ENCODE peak calls at places on chromosomes 4 and X, in eight cellular contexts. One of them, this sample, is unnamed. For H3K4me1, the result is how much of the 10 kb centered on the place peaks cover.

GRCh38 chrX:6468716-6469115 is 66.2 kb downstream of the VCX3A start:
- DNase-seq in fibroblast of lung: no peak
- DNase-seq in right lobe of liver: no peak
- DNase-seq in right atrium auricular region: no peak
- DNase-seq in upper lobe of left lung: no peak
- DNase-seq in endodermal cell: no peak
- DNase-seq in SJSA1: no peak
- DNase-seq in Panc1: no peak
- DNase-seq in this sample: no peak

GRCh38 chrX:16148896-16149295 is 18.4 kb upstream of the MAGEB17 start:
- DNase-seq in fibroblast of lung: peak
- DNase-seq in right lobe of liver: no peak
- DNase-seq in right atrium auricular region: no peak
- DNase-seq in upper lobe of left lung: no peak
- DNase-seq in endodermal cell: peak
- DNase-seq in SJSA1: no peak
- DNase-seq in Panc1: no peak
- DNase-seq in this sample: no peak

GRCh38 chr4:176469546-176469945 is 149.8 kb downstream of the SPCS3 start:
- DNase-seq in fibroblast of lung: no peak
- DNase-seq in right lobe of liver: no peak
- DNase-seq in right atrium auricular region: no peak
- DNase-seq in upper lobe of left lung: no peak
- DNase-seq in endodermal cell: no peak
- DNase-seq in SJSA1: no peak
- DNase-seq in Panc1: no peak
- DNase-seq in this sample: no peak

GRCh38 chrX:47831788-47832187 is 4.9 kb upstream of the ZNF81 start:
- DNase-seq in fibroblast of lung: peak
- DNase-seq in right lobe of liver: no peak
- DNase-seq in right atrium auricular region: no peak
- DNase-seq in upper lobe of left lung: peak
- DNase-seq in endodermal cell: peak
- DNase-seq in SJSA1: peak
- DNase-seq in Panc1: peak
- DNase-seq in this sample: peak

GRCh38 chr4:150212927-150213326 is 134.7 kb downstream of the DCLK2 start:
- DNase-seq in fibroblast of lung: no peak
- DNase-seq in right lobe of liver: no peak
- DNase-seq in right atrium auricular region: no peak
- DNase-seq in upper lobe of left lung: no peak
- DNase-seq in endodermal cell: no peak
- DNase-seq in SJSA1: no peak
- DNase-seq in Panc1: no peak
- DNase-seq in this sample: no peak

GRCh38 chr4:40058121-40058520 is 1.5 kb downstream of the N4BP2 start:
- DNase-seq in fibroblast of lung: no peak
- DNase-seq in right lobe of liver: no peak
- DNase-seq in right atrium auricular region: no peak
- DNase-seq in upper lobe of left lung: no peak
- DNase-seq in endodermal cell: no peak
- DNase-seq in SJSA1: no peak
- DNase-seq in Panc1: no peak
- DNase-seq in this sample: no peak

GRCh38 chr4:39542633-39543393 is 15.6 kb upstream of the UGDH start:
- DNase-seq in fibroblast of lung: peak
- DNase-seq in right lobe of liver: no peak
- DNase-seq in right atrium auricular region: no peak
- DNase-seq in upper lobe of left lung: no peak
- DNase-seq in endodermal cell: no peak
- DNase-seq in SJSA1: no peak
- DNase-seq in Panc1: no peak
- DNase-seq in this sample: no peak

GRCh38 chr4:72109959-72110497 is 78.2 kb downstream of the NPFFR2 start:
- DNase-seq in fibroblast of lung: no peak
- DNase-seq in right lobe of liver: no peak
- DNase-seq in right atrium auricular region: no peak
- DNase-seq in upper lobe of left lung: no peak
- DNase-seq in endodermal cell: no peak
- DNase-seq in SJSA1: no peak
- DNase-seq in Panc1: no peak
- DNase-seq in this sample: no peak

GRCh38 chr4:104728380-104729122 is 233.9 kb upstream of the CXXC4 start:
- DNase-seq in fibroblast of lung: peak
- DNase-seq in right lobe of liver: no peak
- DNase-seq in right atrium auricular region: no peak
- DNase-seq in upper lobe of left lung: no peak
- DNase-seq in endodermal cell: no peak
- DNase-seq in SJSA1: peak
- DNase-seq in Panc1: peak
- DNase-seq in this sample: no peak

GRCh38 chr4:10098770-10099139 is 17.8 kb downstream of the WDR1 start:
- DNase-seq in fibroblast of lung: peak
- DNase-seq in right lobe of liver: no peak
- DNase-seq in right atrium auricular region: no peak
- DNase-seq in upper lobe of left lung: no peak
- DNase-seq in endodermal cell: no peak
- DNase-seq in SJSA1: no peak
- DNase-seq in Panc1: no peak
- DNase-seq in this sample: no peak

GRCh38 chr4:10100734-10101216 is 15.8 kb downstream of the WDR1 start:
- DNase-seq in fibroblast of lung: no peak
- DNase-seq in right lobe of liver: no peak
- DNase-seq in right atrium auricular region: no peak
- DNase-seq in upper lobe of left lung: peak
- DNase-seq in endodermal cell: no peak
- DNase-seq in SJSA1: no peak
- DNase-seq in Panc1: no peak
- DNase-seq in this sample: peak

GRCh38 chr4:10097906-10098769 is 18.5 kb downstream of the WDR1 start:
- DNase-seq in fibroblast of lung: no peak
- DNase-seq in right lobe of liver: no peak
- DNase-seq in right atrium auricular region: no peak
- DNase-seq in upper lobe of left lung: no peak
- DNase-seq in endodermal cell: no peak
- DNase-seq in SJSA1: no peak
- DNase-seq in Panc1: no peak
- DNase-seq in this sample: no peak

GRCh38 chr4:10101559-10102192 is 14.9 kb downstream of the WDR1 start:
- DNase-seq in fibroblast of lung: no peak
- DNase-seq in right lobe of liver: no peak
- DNase-seq in right atrium auricular region: no peak
- DNase-seq in upper lobe of left lung: no peak
- DNase-seq in endodermal cell: no peak
- DNase-seq in SJSA1: no peak
- DNase-seq in Panc1: no peak
- DNase-seq in this sample: no peak

DNA sequence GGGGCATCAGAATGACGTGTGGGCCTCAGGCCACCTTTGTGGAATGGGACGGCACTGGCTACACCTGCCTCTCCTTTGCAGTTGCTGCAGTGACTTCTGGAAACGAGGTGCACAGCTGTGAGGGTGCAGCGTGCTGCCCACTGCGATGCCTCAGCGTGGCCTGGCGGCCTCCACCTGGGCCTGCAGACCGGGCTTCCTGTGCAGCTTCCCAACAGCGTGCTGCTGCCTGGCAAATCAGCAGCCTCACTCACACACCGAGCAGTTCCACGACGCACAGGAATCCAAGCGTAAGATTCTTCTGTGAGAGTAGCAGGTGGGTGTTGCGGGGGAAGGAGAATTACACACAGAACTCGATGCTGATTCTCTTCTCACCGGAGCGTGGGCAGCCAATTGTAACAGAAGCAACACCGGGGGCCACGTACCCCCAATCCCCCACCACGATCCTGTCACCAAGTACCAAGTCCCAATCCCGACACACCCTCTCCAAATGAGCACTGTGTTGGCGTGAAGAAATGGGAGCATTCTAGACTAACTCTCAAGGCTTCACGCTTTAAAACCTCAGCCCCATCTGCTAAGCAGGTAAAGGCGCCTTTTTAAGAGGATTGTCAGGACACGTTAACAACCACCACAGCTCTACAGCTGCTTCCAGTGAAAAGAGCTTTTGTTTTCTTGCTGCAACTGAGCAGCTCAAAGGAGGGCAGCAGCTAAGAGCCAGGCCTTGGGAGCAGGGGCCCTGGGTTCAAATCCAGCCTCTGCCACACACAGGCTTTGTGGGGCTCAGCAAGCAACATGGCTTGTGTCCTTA is 16.9 kb downstream of the WDR1 start:
- DNase-seq in fibroblast of lung: no peak
- DNase-seq in right lobe of liver: no peak
- DNase-seq in right atrium auricular region: no peak
- DNase-seq in upper lobe of left lung: no peak
- DNase-seq in endodermal cell: no peak
- DNase-seq in SJSA1: no peak
- DNase-seq in Panc1: no peak
- DNase-seq in this sample: no peak
- H3K4me1 ChIP-seq in fibroblast of lung: under half
- H3K4me1 ChIP-seq in right lobe of liver: under half
- H3K4me1 ChIP-seq in right atrium auricular region: half or more
- H3K4me1 ChIP-seq in upper lobe of left lung: under half
- H3K4me1 ChIP-seq in endodermal cell: under half
- H3K4me1 ChIP-seq in SJSA1: under half
- H3K4me1 ChIP-seq in Panc1: under half
- H3K4me1 ChIP-seq in this sample: half or more

GRCh38 chr4:112889619-112890294 is 159.7 kb upstream of the ANK2 start:
- DNase-seq in fibroblast of lung: peak
- DNase-seq in right lobe of liver: no peak
- DNase-seq in right atrium auricular region: no peak
- DNase-seq in upper lobe of left lung: no peak
- DNase-seq in endodermal cell: no peak
- DNase-seq in SJSA1: peak
- DNase-seq in Panc1: no peak
- DNase-seq in this sample: no peak

GRCh38 chr4:112888617-112889016 is 160.8 kb upstream of the ANK2 start:
- DNase-seq in fibroblast of lung: no peak
- DNase-seq in right lobe of liver: no peak
- DNase-seq in right atrium auricular region: no peak
- DNase-seq in upper lobe of left lung: no peak
- DNase-seq in endodermal cell: no peak
- DNase-seq in SJSA1: no peak
- DNase-seq in Panc1: no peak
- DNase-seq in this sample: no peak

GRCh38 chr4:112882286-112882685 is 167.2 kb upstream of the ANK2 start:
- DNase-seq in fibroblast of lung: no peak
- DNase-seq in right lobe of liver: no peak
- DNase-seq in right atrium auricular region: no peak
- DNase-seq in upper lobe of left lung: no peak
- DNase-seq in endodermal cell: no peak
- DNase-seq in SJSA1: no peak
- DNase-seq in Panc1: no peak
- DNase-seq in this sample: no peak

GRCh38 chr4:112889199-112889598 is 160.3 kb upstream of the ANK2 start:
- DNase-seq in fibroblast of lung: no peak
- DNase-seq in right lobe of liver: no peak
- DNase-seq in right atrium auricular region: no peak
- DNase-seq in upper lobe of left lung: no peak
- DNase-seq in endodermal cell: no peak
- DNase-seq in SJSA1: no peak
- DNase-seq in Panc1: no peak
- DNase-seq in this sample: no peak

GRCh38 chr4:112885897-112886296 is 163.6 kb upstream of the ANK2 start:
- DNase-seq in fibroblast of lung: no peak
- DNase-seq in right lobe of liver: no peak
- DNase-seq in right atrium auricular region: no peak
- DNase-seq in upper lobe of left lung: no peak
- DNase-seq in endodermal cell: no peak
- DNase-seq in SJSA1: no peak
- DNase-seq in Panc1: no peak
- DNase-seq in this sample: no peak
- H3K4me1 ChIP-seq in fibroblast of lung: under half
- H3K4me1 ChIP-seq in right lobe of liver: under half
- H3K4me1 ChIP-seq in right atrium auricular region: under half
- H3K4me1 ChIP-seq in upper lobe of left lung: under half
- H3K4me1 ChIP-seq in endodermal cell: under half
- H3K4me1 ChIP-seq in SJSA1: under half
- H3K4me1 ChIP-seq in Panc1: under half
- H3K4me1 ChIP-seq in this sample: under half

GRCh38 chr4:156956947-156957346 is 14.7 kb downstream of the PDGFC start:
- DNase-seq in fibroblast of lung: no peak
- DNase-seq in right lobe of liver: no peak
- DNase-seq in right atrium auricular region: no peak
- DNase-seq in upper lobe of left lung: no peak
- DNase-seq in endodermal cell: no peak
- DNase-seq in SJSA1: no peak
- DNase-seq in Panc1: no peak
- DNase-seq in this sample: no peak

GRCh38 chr4:156956359-156956758 is 15.2 kb downstream of the PDGFC start:
- DNase-seq in fibroblast of lung: no peak
- DNase-seq in right lobe of liver: no peak
- DNase-seq in right atrium auricular region: no peak
- DNase-seq in upper lobe of left lung: no peak
- DNase-seq in endodermal cell: no peak
- DNase-seq in SJSA1: no peak
- DNase-seq in Panc1: no peak
- DNase-seq in this sample: no peak

GRCh38 chr4:156953951-156954350 is 17.6 kb downstream of the PDGFC start:
- DNase-seq in fibroblast of lung: no peak
- DNase-seq in right lobe of liver: no peak
- DNase-seq in right atrium auricular region: no peak
- DNase-seq in upper lobe of left lung: no peak
- DNase-seq in endodermal cell: no peak
- DNase-seq in SJSA1: no peak
- DNase-seq in Panc1: no peak
- DNase-seq in this sample: no peak

GRCh38 chr4:156952078-156952759 is 19.4 kb downstream of the PDGFC start:
- DNase-seq in fibroblast of lung: peak
- DNase-seq in right lobe of liver: no peak
- DNase-seq in right atrium auricular region: no peak
- DNase-seq in upper lobe of left lung: no peak
- DNase-seq in endodermal cell: no peak
- DNase-seq in SJSA1: no peak
- DNase-seq in Panc1: no peak
- DNase-seq in this sample: no peak

DNA sequence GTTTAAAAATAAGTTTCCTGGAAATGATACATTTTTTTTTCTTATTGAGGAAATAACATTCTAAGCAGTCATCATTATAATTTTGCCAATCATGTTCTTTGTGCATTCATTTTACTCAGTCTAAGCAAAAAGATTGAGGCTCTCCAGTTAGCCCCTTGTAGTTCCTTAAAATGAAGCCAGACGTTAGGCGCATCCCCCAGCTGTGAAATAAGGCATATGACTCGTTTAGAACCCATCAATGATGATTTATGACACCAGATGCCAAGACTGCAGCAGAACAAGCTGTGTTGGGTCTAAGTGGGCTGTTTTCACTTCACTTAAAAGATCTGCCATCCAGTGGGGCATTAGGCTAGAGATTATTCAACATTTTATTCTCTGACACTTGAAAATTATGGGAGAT is 17.0 kb downstream of the PDGFC start:
- DNase-seq in fibroblast of lung: no peak
- DNase-seq in right lobe of liver: no peak
- DNase-seq in right atrium auricular region: peak
- DNase-seq in upper lobe of left lung: peak
- DNase-seq in endodermal cell: no peak
- DNase-seq in SJSA1: no peak
- DNase-seq in Panc1: no peak
- DNase-seq in this sample: no peak
- H3K4me1 ChIP-seq in fibroblast of lung: under half
- H3K4me1 ChIP-seq in right lobe of liver: under half
- H3K4me1 ChIP-seq in right atrium auricular region: under half
- H3K4me1 ChIP-seq in upper lobe of left lung: under half
- H3K4me1 ChIP-seq in endodermal cell: under half
- H3K4me1 ChIP-seq in SJSA1: half or more
- H3K4me1 ChIP-seq in Panc1: under half
- H3K4me1 ChIP-seq in this sample: under half

GRCh38 chr4:101227715-101228114 is 119.6 kb downstream of the PPP3CA start:
- DNase-seq in fibroblast of lung: no peak
- DNase-seq in right lobe of liver: no peak
- DNase-seq in right atrium auricular region: no peak
- DNase-seq in upper lobe of left lung: no peak
- DNase-seq in endodermal cell: no peak
- DNase-seq in SJSA1: no peak
- DNase-seq in Panc1: no peak
- DNase-seq in this sample: no peak
- H3K4me1 ChIP-seq in fibroblast of lung: under half
- H3K4me1 ChIP-seq in right lobe of liver: under half
- H3K4me1 ChIP-seq in right atrium auricular region: under half
- H3K4me1 ChIP-seq in upper lobe of left lung: under half
- H3K4me1 ChIP-seq in endodermal cell: under half
- H3K4me1 ChIP-seq in SJSA1: under half
- H3K4me1 ChIP-seq in Panc1: under half
- H3K4me1 ChIP-seq in this sample: under half